ENCODE peak calls at places on chromosomes 13 and 19, in four cellular contexts. H is K562, C is HepG2, Y is GM12878. X is an unnamed sample.

GRCh38 chr13:99778500-99778899 is 193.1 kb downstream of the ZIC5 start:
- DNase-seq in H (peak; percentile 8), C (no peak), Y (no peak), X (no peak)

GRCh38 chr13:41244555-41244954 is 18.8 kb downstream of the MTRF1 start:
- DNase-seq in H (no peak), C (no peak), Y (no peak), X (no peak)

GRCh38 chr13:25778808-25779207 is 273.0 kb downstream of the SHISA2 start:
- DNase-seq in H (no peak), C (no peak), Y (no peak), X (no peak)

GRCh38 chr19:51689751-51690358 is 3.3 kb upstream of the SPACA6 start:
- DNase-seq in H (peak; percentile 59), C (no peak), Y (no peak), X (peak; percentile 77)

GRCh38 chr19:19502808-19503602 is 12.3 kb downstream of the TSSK6 start:
- DNase-seq in H (no peak), C (no peak), Y (no peak), X (no peak)

GRCh38 chr19:45884682-45885555 is 1.0 kb downstream of the IRF2BP1 start:
- DNase-seq in H (peak; percentile 62), C (no peak), Y (no peak), X (peak; percentile 82)

GRCh38 chr19:52648336-52648990 is 10.3 kb upstream of the ZNF83 start:
- DNase-seq in H (no peak), C (no peak), Y (no peak), X (no peak)

GRCh38 chr19:37699057-37699456 is 20.5 kb downstream of the ZNF607 start:
- DNase-seq in H (no peak), C (peak; percentile 10), Y (no peak), X (no peak)

GRCh38 chr19:41302624-41303351 is 7.2 kb upstream of the CCDC97 start:
- DNase-seq in H (no peak), C (no peak), Y (peak; percentile 47), X (no peak)

GRCh38 chr19:1263198-1263597 is 5.9 kb upstream of the CIRBP start:
- DNase-seq in H (no peak), C (no peak), Y (no peak), X (no peak)

GRCh38 chr13:106915146-106915545 is 347.2 kb upstream of the ARGLU1 start:
- DNase-seq in H (no peak), C (no peak), Y (no peak), X (no peak)

GRCh38 chr19:50252111-50252886 is 48.9 kb downstream of the MYH14 start:
- DNase-seq in H (peak; percentile 48), C (no peak), Y (no peak), X (peak; percentile 65)

GRCh38 chr19:46722004-46722380 is 5.1 kb upstream of the PRKD2 start:
- DNase-seq in H (no peak), C (no peak), Y (no peak), X (no peak)

GRCh38 chr13:95317037-95317989 is 16.1 kb upstream of the ABCC4 start:
- DNase-seq in H (peak; percentile 41), C (no peak), Y (no peak), X (no peak)

GRCh38 chr19:10260141-10260584 is 8.1 kb downstream of the MRPL4 start:
- DNase-seq in H (no peak), C (peak; percentile 30), Y (no peak), X (no peak)

GRCh38 chr19:32812571-32812970 is 57.0 kb downstream of the SLC7A9 start:
- DNase-seq in H (no peak), C (no peak), Y (no peak), X (no peak)

GRCh38 chr13:79776538-79776937 is 295.6 kb downstream of the NDFIP2 start:
- DNase-seq in H (no peak), C (no peak), Y (no peak), X (no peak)

GRCh38 chr13:114115796-114116195 is 16.6 kb downstream of the RASA3 start:
- DNase-seq in H (no peak), C (no peak), Y (no peak), X (no peak)

GRCh38 chr19:16337809-16338469 is 13.3 kb downstream of the KLF2 start:
- DNase-seq in H (no peak), C (no peak), Y (no peak), X (no peak)
- TF ChIP-seq MXI1 in H (no peak), C (no peak), Y (no peak), X (no peak)

GRCh38 chr13:20221772-20222171 is 10.3 kb downstream of the GJB6 start:
- DNase-seq in H (no peak), C (no peak), Y (no peak), X (no peak)

GRCh38 chr13:20227288-20227687 is 4.8 kb downstream of the GJB6 start:
- DNase-seq in H (no peak), C (no peak), Y (no peak), X (no peak)

GRCh38 chr13:20219585-20219984 is 12.5 kb downstream of the GJB6 start:
- DNase-seq in H (no peak), C (no peak), Y (peak; percentile 23), X (no peak)

GRCh38 chr13:20227730-20228129 is 4.4 kb downstream of the GJB6 start:
- DNase-seq in H (no peak), C (no peak), Y (no peak), X (no peak)

DNA sequence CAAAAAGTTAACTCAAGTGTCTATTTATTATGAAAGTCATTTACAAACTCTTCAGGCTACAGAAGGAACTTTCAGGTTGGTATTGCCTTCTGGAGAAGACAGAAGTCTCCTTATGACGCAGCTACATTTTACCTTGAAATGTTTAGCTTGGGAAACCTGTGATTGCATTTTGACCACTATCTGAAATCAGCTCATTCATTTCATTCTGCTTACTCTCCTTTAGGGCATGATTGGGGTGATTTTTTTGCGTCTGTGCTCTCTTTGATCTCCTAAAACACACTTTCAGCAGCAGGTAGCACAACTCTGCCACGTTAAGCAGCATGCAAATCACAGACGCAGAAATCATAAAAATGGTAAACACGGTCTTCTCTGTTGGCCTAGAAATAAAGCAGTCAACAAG is 9.6 kb downstream of the GJB6 start:
- DNase-seq in H (no peak), C (no peak), Y (no peak), X (no peak)
- TF ChIP-seq MAX in H (no peak), C (no peak), Y (no peak), X (no peak)

DNA sequence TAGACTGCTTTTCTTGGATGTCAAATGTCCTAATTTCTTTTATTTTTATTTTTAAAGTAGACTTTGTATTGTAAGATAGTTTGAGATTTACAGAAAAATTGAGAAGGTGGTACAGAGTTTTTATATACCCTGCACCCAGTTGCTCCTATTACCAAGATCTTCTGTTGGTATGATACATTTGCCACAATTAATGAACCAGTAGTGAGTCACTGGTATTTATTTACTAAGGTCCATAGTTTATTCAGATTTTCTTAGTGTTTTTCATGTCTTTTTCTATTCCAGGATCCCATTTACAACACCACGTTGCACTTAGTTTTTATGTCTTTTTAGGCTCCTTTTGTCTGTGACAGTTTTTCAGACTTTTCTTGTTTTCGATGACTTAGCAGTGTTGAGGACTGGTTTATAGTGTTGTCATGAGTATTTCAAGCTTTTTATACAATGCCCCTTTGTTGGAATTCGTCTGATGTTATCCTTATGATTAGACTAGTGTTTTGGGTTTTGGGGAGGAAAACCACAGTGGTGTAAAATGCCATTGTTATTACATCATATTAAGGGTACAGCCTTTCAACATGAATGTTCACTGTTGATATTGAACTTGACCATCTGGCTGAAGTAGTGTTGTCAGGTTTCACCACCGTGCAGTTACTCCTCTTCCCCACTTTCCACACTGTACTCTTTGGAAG is 35.9 kb downstream of the COG3 start:
- DNase-seq in H (no peak), C (peak; percentile 50), Y (no peak), X (no peak)
- TF ChIP-seq MXI1 in H (no peak), C (no peak), Y (no peak), X (no peak)

GRCh38 chr13:35481777-35482176 is 5.3 kb upstream of the MAB21L1 start:
- DNase-seq in H (no peak), C (no peak), Y (no peak), X (no peak)
- TF ChIP-seq MAX in H (no peak), C (no peak), Y (no peak), X (no peak)

DNA sequence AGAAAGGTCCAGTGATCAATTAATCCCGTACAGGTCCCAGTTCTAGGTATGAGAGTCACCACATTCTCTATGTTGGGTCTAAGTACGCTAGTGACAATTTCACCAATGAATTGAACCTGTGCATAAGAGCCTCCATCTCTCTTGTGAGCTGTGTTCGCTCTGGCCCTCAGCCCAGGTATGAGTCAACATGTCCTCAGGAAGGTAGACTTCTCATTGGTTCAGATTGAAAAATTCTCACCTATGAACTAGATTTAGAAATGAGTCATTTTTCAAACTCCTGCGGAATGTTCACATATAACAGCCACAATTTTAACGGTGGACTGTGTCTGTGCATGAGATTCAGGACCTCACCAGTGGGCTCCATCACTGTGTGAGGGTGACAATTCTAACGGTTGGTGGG is 12.7 kb upstream of the ZNF43 start:
- DNase-seq in H (no peak), C (no peak), Y (no peak), X (no peak)
- TF ChIP-seq MXI1 in H (no peak), C (no peak), Y (no peak), X (no peak)

DNA sequence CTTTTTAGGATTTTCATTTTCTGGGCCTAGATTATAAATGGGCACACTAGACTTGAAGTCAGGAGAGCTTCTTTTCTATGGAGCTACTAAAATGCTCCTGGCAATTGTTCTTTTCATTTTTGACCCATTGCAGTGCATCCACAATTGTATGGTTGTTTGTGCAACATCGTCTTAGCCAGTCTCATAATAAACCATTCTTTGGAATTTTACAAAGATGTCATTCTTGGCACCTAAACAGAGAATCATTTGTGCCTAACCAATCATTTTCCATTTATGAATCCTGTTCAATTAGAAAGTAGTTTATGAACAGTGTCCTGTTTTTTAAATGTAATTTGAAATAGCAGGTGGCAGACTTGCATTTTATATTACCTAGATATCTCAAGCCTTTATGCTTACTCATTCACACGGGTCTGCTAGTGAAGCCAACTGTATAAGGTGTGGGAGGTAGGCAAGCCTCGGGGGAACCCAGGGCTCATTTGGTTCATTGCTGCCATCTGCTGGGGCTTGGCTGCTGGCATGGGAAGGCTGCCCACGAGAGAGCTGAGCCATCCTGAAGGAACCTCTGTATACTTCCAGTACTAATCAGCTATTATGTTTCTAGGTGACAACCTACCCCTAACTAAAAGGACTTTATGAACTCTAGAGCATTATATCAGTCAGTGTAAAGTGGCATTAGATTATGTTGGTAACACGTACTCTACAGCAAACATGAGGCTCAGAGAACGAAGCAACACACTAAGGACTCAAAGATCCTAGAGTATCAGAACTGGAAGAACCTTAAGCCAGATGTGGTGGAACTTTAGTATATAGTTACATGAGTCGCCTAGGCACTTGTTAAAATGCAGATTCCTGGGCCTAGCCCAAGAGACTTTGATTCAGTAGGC is 60.0 kb downstream of the TPT1 start:
- DNase-seq in H (peak; percentile 20), C (peak; percentile 47), Y (no peak), X (peak; percentile 73)
- TF ChIP-seq MAX in H (no peak), C (no peak), Y (no peak), X (no peak)

GRCh38 chr19:15248648-15249559 is 16.7 kb upstream of the EPHX3 start:
- DNase-seq in H (no peak), C (no peak), Y (no peak), X (no peak)
- TF ChIP-seq MXI1 in H (no peak), C (no peak), Y (no peak), X (no peak)

DNA sequence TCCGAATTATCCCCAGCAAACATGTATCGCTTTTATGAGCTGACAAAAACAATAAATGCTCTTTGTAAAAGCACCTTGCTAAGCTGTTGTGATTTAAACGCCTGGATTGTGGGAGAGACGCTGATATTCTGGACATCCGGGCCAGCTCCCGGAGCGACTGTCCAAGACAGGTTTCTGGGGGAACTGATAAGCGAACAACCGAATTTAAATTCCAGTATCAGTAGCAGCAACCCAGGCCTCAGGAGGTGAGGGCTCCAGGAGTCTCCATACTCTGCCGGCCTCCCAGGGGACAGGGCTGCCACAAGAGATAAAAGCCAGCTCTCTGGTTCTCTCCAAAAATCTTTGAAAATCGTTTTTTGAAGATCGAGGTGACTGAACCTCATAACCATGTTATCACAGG is 50.3 kb upstream of the VSTM2B start:
- DNase-seq in H (peak; percentile 36), C (no peak), Y (no peak), X (no peak)
- TF ChIP-seq MAX in H (no peak), C (no peak), Y (no peak), X (no peak)